ENCODE peak calls at places on chromosomes 11 and 22, in five cellular contexts. Z, I, W, L and O are unnamed samples.

GRCh38 chr22:17205432-17205831 is 13.8 kb downstream of the ADA2 start:
- DNase-seq in Z (peak), I (no peak), W (no peak), L (no peak), O (no peak)

GRCh38 chr11:12845739-12846358 is 163.3 kb upstream of the RASSF10 start:
- DNase-seq in Z (peak), I (no peak), W (peak), L (no peak), O (no peak)

GRCh38 chr11:121099885-121100284 is 1.2 kb upstream of the TECTA start:
- DNase-seq in Z (no peak), I (no peak), W (no peak), L (no peak), O (no peak)

GRCh38 chr22:37462983-37463382 is 23.2 kb downstream of the MFNG start:
- DNase-seq in Z (no peak), I (no peak), W (peak), L (no peak), O (no peak)

GRCh38 chr22:21984793-21985192 is 2.2 kb upstream of the TOP3B start:
- DNase-seq in Z (no peak), I (no peak), W (no peak), L (no peak), O (no peak)

GRCh38 chr22:49671331-49672012 is 156.2 kb downstream of the BRD1 start:
- DNase-seq in Z (no peak), I (no peak), W (no peak), L (no peak), O (no peak)

GRCh38 chr11:107496011-107496410 is 38.4 kb upstream of the CWF19L2 start:
- DNase-seq in Z (no peak), I (no peak), W (no peak), L (no peak), O (no peak)

GRCh38 chr11:64239662-64240466 is 1.0 kb upstream of the FKBP2 start:
- DNase-seq in Z (no peak), I (no peak), W (no peak), L (no peak), O (no peak)

GRCh38 chr11:47409440-47410403 is 1.3 kb downstream of the SLC39A13 start:
- DNase-seq in Z (no peak), I (no peak), W (no peak), L (no peak), O (no peak)